ENCODE peak calls at places on chromosomes 16 and 17, in eight cellular contexts. J is uterus, H is sigmoid colon, F is body of pancreas, K is breast epithelium, T is cardiac muscle cell, O is left ventricle myocardium inferior, N is gastrocnemius medialis. Z is an unnamed sample.

GRCh38 chr17:64491034-64491860 is 5.6 kb downstream of the POLG2 start:
- DNase-seq in F (peak; percentile 28), J (no peak), O (no peak), T (peak; percentile 67), K (no peak), N (no peak), H (no peak), Z (no peak)

GRCh38 chr17:81337449-81337848 is 42.3 kb upstream of the SLC38A10 start:
- DNase-seq in J (no peak), N (peak; percentile 61), K (no peak), T (no peak), O (no peak), F (peak; percentile 90), H (peak; percentile 64), Z (no peak)

GRCh38 chr17:12955521-12955920 is 62.3 kb downstream of the ELAC2 start:
- DNase-seq in F (no peak), J (no peak), O (no peak), H (no peak), N (no peak), T (no peak), K (no peak), Z (no peak)

GRCh38 chr16:58584831-58585505 is 44.7 kb downstream of the CNOT1 start:
- DNase-seq in H (no peak), F (no peak), N (no peak), O (no peak), T (peak; percentile 32), J (no peak), K (no peak), Z (no peak)

GRCh38 chr16:84319146-84319760 is 24.6 kb downstream of the WFDC1 start:
- DNase-seq in O (no peak), T (no peak), N (no peak), F (no peak), K (no peak), H (peak; percentile 53), J (no peak), Z (no peak)

GRCh38 chr17:50550661-50551432 is 3.9 kb downstream of the SPATA20 start:
- DNase-seq in N (peak; percentile 74), F (peak; percentile 83), O (peak; percentile 79), H (peak; percentile 95), J (peak; percentile 87), K (peak; percentile 55), T (peak; percentile 94), Z (no peak)

GRCh38 chr16:87765473-87765775 is 362 bp downstream of the KLHDC4 start:
- DNase-seq in H (no peak), T (peak; percentile 18), F (peak; percentile 9), N (no peak), K (no peak), J (no peak), O (no peak), Z (no peak)

GRCh38 chr17:79219208-79219935 is 144.7 kb downstream of the ENGASE start:
- DNase-seq in T (no peak), O (no peak), H (no peak), J (no peak), F (no peak), N (no peak), K (no peak), Z (no peak)

GRCh38 chr16:67263201-67263600 is 14.4 kb downstream of the SLC9A5 start:
- DNase-seq in N (no peak), F (no peak), H (no peak), J (no peak), O (no peak), T (no peak), K (no peak), Z (no peak)

GRCh38 chr17:2239882-2240430 is 63.6 kb downstream of the SMG6 start:
- DNase-seq in F (peak; percentile 15), J (peak; percentile 89), T (peak; percentile 84), H (peak; percentile 84), K (no peak), O (peak; percentile 63), N (peak; percentile 83), Z (no peak)

GRCh38 chr17:42275527-42276358 is 448 bp downstream of the STAT5B start:
- DNase-seq in N (no peak), O (no peak), K (peak; percentile 19), F (no peak), T (peak; percentile 66), H (peak; percentile 68), J (peak; percentile 59), Z (no peak)

GRCh38 chr17:14331982-14332298 is 31.1 kb downstream of the HS3ST3B1 start:
- DNase-seq in F (no peak), O (no peak), N (no peak), H (no peak), T (no peak), J (no peak), K (no peak), Z (no peak)
- H3K4me3 ChIP-seq in F (no peak overlapping the region), O (no peak overlapping the region), N (no peak overlapping the region), H (no peak overlapping the region), T (no peak overlapping the region), J (no peak overlapping the region), K (no peak overlapping the region), Z (no peak overlapping the region)

GRCh38 chr17:57396515-57396921 is 140.2 kb downstream of the MSI2 start:
- DNase-seq in K (no peak), F (no peak), T (no peak), J (no peak), H (no peak), O (no peak), N (no peak), Z (no peak)

GRCh38 chr17:57395721-57396321 is 139.5 kb downstream of the MSI2 start:
- DNase-seq in O (no peak), K (no peak), J (no peak), T (peak; percentile 25), H (no peak), F (no peak), N (no peak), Z (no peak)

GRCh38 chr17:57394375-57394774 is 138.1 kb downstream of the MSI2 start:
- DNase-seq in F (no peak), T (no peak), H (no peak), J (no peak), O (no peak), K (no peak), N (no peak), Z (no peak)

GRCh38 chr17:57399690-57400089 is 143.4 kb downstream of the MSI2 start:
- DNase-seq in K (no peak), T (no peak), F (no peak), N (no peak), H (no peak), J (no peak), O (no peak), Z (no peak)

GRCh38 chr17:57397402-57397801 is 141.1 kb downstream of the MSI2 start:
- DNase-seq in F (no peak), K (no peak), N (no peak), J (no peak), O (no peak), H (no peak), T (no peak), Z (no peak)
- H3K27ac ChIP-seq in F (no peak overlapping the region), K (no peak overlapping the region), N (no peak overlapping the region), J (no peak overlapping the region), O (no peak overlapping the region), H (no peak overlapping the region), T (no peak overlapping the region), Z (no peak overlapping the region)

GRCh38 chr16:82788919-82789318 is 162.2 kb downstream of the CDH13 start:
- DNase-seq in O (no peak), F (no peak), J (no peak), T (no peak), K (no peak), N (no peak), H (no peak), Z (no peak)

GRCh38 chr16:82784567-82784956 is 157.8 kb downstream of the CDH13 start:
- DNase-seq in H (no peak), K (no peak), F (no peak), O (no peak), J (no peak), T (no peak), N (no peak), Z (no peak)

GRCh38 chr16:82782715-82783251 is 156.0 kb downstream of the CDH13 start:
- DNase-seq in K (no peak), H (no peak), F (peak; percentile 50), T (no peak), J (peak; percentile 29), O (peak; percentile 27), N (peak; percentile 86), Z (no peak)

GRCh38 chr16:82788225-82788624 is 161.5 kb downstream of the CDH13 start:
- DNase-seq in H (no peak), F (peak; percentile 18), O (no peak), T (no peak), J (no peak), N (no peak), K (no peak), Z (no peak)

GRCh38 chr16:82783933-82784566 is 157.3 kb downstream of the CDH13 start:
- DNase-seq in F (no peak), J (no peak), N (no peak), H (no peak), T (no peak), O (no peak), K (no peak), Z (no peak)
- H3K4me1 ChIP-seq in F (peaks cover 13% of the 10 kb centered on the region), J (no peaks in the 10 kb centered on the region), N (peaks cover 55% of the 10 kb centered on the region), H (peaks cover 16% of the 10 kb centered on the region), T (no peaks in the 10 kb centered on the region), O (peaks cover 51% of the 10 kb centered on the region), K (no peaks in the 10 kb centered on the region), Z (peaks cover 13% of the 10 kb centered on the region)

GRCh38 chr17:16568541-16569357 is at the start of gene ZNF287:
- DNase-seq in O (peak; percentile 96), K (peak; percentile 84), J (peak; percentile 94), F (peak; percentile 96), N (peak; percentile 86), H (peak; percentile 97), T (peak; percentile 94), Z (peak; percentile 91)

GRCh38 chr17:16573466-16573865 is 4.5 kb upstream of the ZNF287 start:
- DNase-seq in J (no peak), N (no peak), O (no peak), K (no peak), T (no peak), F (no peak), H (no peak), Z (no peak)

GRCh38 chr17:16569358-16569712 is 331 bp upstream of the ZNF287 start:
- DNase-seq in F (no peak), N (no peak), J (no peak), K (no peak), T (no peak), O (no peak), H (no peak), Z (no peak)
- H3K4me3 ChIP-seq in F (no peak overlapping the region), N (peak overlapping the region; percentile 89), J (peak overlapping the region; percentile 74), K (peak overlapping the region; percentile 60), T (no peak overlapping the region), O (peak overlapping the region; percentile 92), H (peak overlapping the region; percentile 73), Z (peak overlapping the region; percentile 71)